ENCODE peak calls at places on chromosomes 11 and 22, in nine cellular contexts. K, F, X, T, S, G, M, D and P are unnamed samples.

GRCh38 chr11:94832604-94833238 is 64.6 kb downstream of the AMOTL1 start:
- DNase-seq in K (no peak), F (no peak), X (no peak), T (no peak), S (no peak), G (no peak), M (no peak), D (no peak), P (no peak)

GRCh38 chr11:95715777-95716241 is 73.8 kb downstream of the FAM76B start:
- DNase-seq in K (no peak), F (no peak), X (peak; percentile 97), T (no peak), S (no peak), G (no peak), M (no peak), D (no peak), P (peak; percentile 93)

GRCh38 chr11:70055444-70055843 is 22.7 kb upstream of the ANO1 start:
- DNase-seq in K (no peak), F (no peak), X (no peak), T (no peak), S (no peak), G (no peak), M (no peak), D (no peak), P (no peak)

GRCh38 chr11:78832226-78832947 is 257.7 kb upstream of the NARS2 start:
- DNase-seq in K (no peak), F (no peak), X (no peak), T (no peak), S (no peak), G (no peak), M (no peak), D (no peak), P (no peak)

GRCh38 chr11:46322759-46323158 is 24.5 kb upstream of the DGKZ start:
- DNase-seq in K (no peak), F (no peak), X (no peak), T (no peak), S (no peak), G (no peak), M (peak; percentile 35), D (no peak), P (no peak)

GRCh38 chr11:12248330-12248729 is 129.0 kb upstream of the PARVA start:
- DNase-seq in K (peak; percentile 23), F (peak; percentile 92), X (peak; percentile 40), T (peak; percentile 83), S (no peak), G (no peak), M (peak; percentile 57), D (no peak), P (peak; percentile 50)

GRCh38 chr11:46916669-46917108 is 1.7 kb downstream of the LRP4 start:
- DNase-seq in K (peak; percentile 21), F (peak; percentile 88), X (peak; percentile 76), T (peak; percentile 85), S (no peak), G (no peak), M (peak; percentile 78), D (peak; percentile 94), P (no peak)

GRCh38 chr11:12285106-12285505 is 92.3 kb upstream of the PARVA start:
- DNase-seq in K (no peak), F (no peak), X (peak; percentile 99), T (no peak), S (peak; percentile 89), G (no peak), M (peak; percentile 98), D (no peak), P (no peak)

GRCh38 chr11:3123316-3123715 is 41.8 kb downstream of the OSBPL5 start:
- DNase-seq in K (no peak), F (peak; percentile 96), X (peak; percentile 17), T (peak; percentile 90), S (no peak), G (no peak), M (no peak), D (no peak), P (no peak)

GRCh38 chr11:47470671-47471070 is 21.7 kb upstream of the RAPSN start:
- DNase-seq in K (no peak), F (no peak), X (no peak), T (peak; percentile 51), S (no peak), G (no peak), M (no peak), D (no peak), P (no peak)

GRCh38 chr11:6378695-6378989 is 11.6 kb upstream of the SMPD1 start:
- DNase-seq in K (no peak), F (no peak), X (no peak), T (no peak), S (no peak), G (no peak), M (no peak), D (no peak), P (no peak)

GRCh38 chr11:104075091-104075490 is 38.7 kb downstream of the DDI1 start:
- DNase-seq in K (no peak), F (no peak), X (no peak), T (no peak), S (no peak), G (no peak), M (no peak), D (no peak), P (no peak)

GRCh38 chr11:123640677-123641494 is 13.5 kb downstream of the SCN3B start:
- DNase-seq in K (peak; percentile 15), F (no peak), X (peak; percentile 12), T (no peak), S (no peak), G (peak; percentile 48), M (peak; percentile 17), D (peak; percentile 43), P (no peak)

GRCh38 chr22:46851941-46852340 is 89.5 kb downstream of the TBC1D22A start:
- DNase-seq in K (no peak), F (no peak), X (no peak), T (no peak), S (no peak), G (no peak), M (no peak), D (no peak), P (no peak)

GRCh38 chr22:44752285-44753188 is at the start of gene ARHGAP8:
- DNase-seq in K (no peak), F (no peak), X (no peak), T (no peak), S (no peak), G (no peak), M (no peak), D (peak; percentile 27), P (no peak)

GRCh38 chr11:72075756-72076155 is 4.6 kb downstream of the NUMA1 start:
- DNase-seq in K (no peak), F (no peak), X (peak; percentile 32), T (no peak), S (no peak), G (no peak), M (no peak), D (no peak), P (no peak)

GRCh38 chr11:72080326-72081183 is at the start of the genes LRRC51 and NUMA1:
- DNase-seq in K (peak; percentile 84), F (peak; percentile 100), X (peak; percentile 100), T (peak; percentile 99), S (peak; percentile 100), G (peak; percentile 100), M (peak; percentile 100), D (peak; percentile 91), P (peak; percentile 100)

GRCh38 chr11:72079776-72080325 is 491 bp downstream of the NUMA1 start:
- DNase-seq in K (no peak), F (no peak), X (no peak), T (no peak), S (no peak), G (no peak), M (no peak), D (no peak), P (no peak)

GRCh38 chr11:72081184-72081644 is 564 bp downstream of the LRRC51 start:
- DNase-seq in K (no peak), F (no peak), X (no peak), T (no peak), S (no peak), G (no peak), M (no peak), D (no peak), P (no peak)

GRCh38 chr11:72078477-72078876 is 1.9 kb downstream of the NUMA1 start:
- DNase-seq in K (no peak), F (no peak), X (peak; percentile 64), T (no peak), S (no peak), G (no peak), M (peak; percentile 26), D (no peak), P (no peak)
- H3K27ac ChIP-seq in K (peak overlapping the region; percentile 13), F (peak overlapping the region; percentile 91), X (peak overlapping the region; percentile 96), T (peak overlapping the region; percentile 52), S (peak overlapping the region; percentile 57), G (no peak overlapping the region), M (peak overlapping the region; percentile 19), D (peak overlapping the region; percentile 78), P (peak overlapping the region; percentile 81)

DNA sequence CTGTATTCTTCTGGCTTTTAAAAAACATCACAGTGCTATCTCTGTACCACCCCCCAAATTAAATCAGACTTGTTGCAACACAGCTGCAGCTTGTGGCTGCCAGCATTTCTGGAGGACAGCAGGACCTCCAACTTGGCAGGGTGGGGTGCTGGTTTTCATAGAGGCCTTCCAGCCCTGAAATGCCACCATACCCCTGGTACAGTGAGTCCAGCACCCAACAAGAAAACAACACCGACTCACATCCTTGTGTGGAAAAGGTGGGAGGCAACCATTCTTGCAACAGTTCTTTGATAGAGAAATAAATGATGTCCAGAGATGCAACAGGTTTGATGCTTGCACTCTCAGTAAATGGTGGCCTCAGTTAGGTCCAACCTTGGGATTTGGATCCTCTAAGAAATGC is 96.0 kb downstream of the ABTB2 start:
- DNase-seq in K (no peak), F (no peak), X (no peak), T (no peak), S (no peak), G (no peak), M (no peak), D (no peak), P (no peak)
- H3K27ac ChIP-seq in K (peak overlapping the region; percentile 84), F (no peak overlapping the region), X (no peak overlapping the region), T (no peak overlapping the region), S (no peak overlapping the region), G (no peak overlapping the region), M (no peak overlapping the region), D (no peak overlapping the region), P (no peak overlapping the region)

GRCh38 chr11:134231958-134232674 is 7.6 kb downstream of the VPS26B start:
- DNase-seq in K (no peak), F (no peak), X (no peak), T (no peak), S (no peak), G (no peak), M (no peak), D (no peak), P (no peak)
- H3K27ac ChIP-seq in K (no peak overlapping the region), F (no peak overlapping the region), X (no peak overlapping the region), T (no peak overlapping the region), S (no peak overlapping the region), G (no peak overlapping the region), M (no peak overlapping the region), D (no peak overlapping the region), P (no peak overlapping the region)

DNA sequence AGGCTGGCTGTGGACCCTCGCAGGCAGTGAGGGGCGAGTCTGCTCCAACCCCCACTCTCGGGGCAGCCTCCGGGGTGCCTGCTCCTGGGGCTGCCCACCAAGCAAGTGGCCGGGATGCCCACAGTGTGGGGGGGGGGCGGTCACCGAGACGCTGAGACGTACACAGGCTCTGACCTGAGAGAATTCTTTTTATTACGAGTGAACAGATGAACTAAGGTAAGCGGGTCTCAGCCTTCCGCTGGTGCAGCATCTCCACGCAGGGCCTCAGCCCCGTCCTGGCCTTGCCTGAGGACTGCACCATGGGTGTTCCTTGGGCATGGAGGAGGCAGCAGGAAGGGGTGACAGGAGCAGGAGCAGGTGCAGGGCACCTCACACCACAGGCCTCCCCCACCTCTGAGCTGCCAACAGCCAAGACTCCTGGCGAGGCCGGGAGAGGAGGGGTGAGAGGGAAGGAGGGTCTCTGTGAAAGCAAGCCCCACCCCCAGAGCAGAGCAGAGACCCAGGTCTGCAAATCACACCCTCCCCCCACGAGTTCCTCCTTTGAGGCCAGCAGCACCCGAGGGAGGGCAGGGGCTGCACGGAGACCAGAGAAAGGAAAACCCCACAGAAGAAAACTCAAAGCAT is 17.2 kb downstream of the MOB2 start:
- DNase-seq in K (no peak), F (no peak), X (no peak), T (no peak), S (no peak), G (no peak), M (no peak), D (no peak), P (no peak)
- H3K27ac ChIP-seq in K (no peak overlapping the region), F (peak overlapping the region; percentile 63), X (no peak overlapping the region), T (no peak overlapping the region), S (no peak overlapping the region), G (no peak overlapping the region), M (no peak overlapping the region), D (no peak overlapping the region), P (no peak overlapping the region)